ENCODE peak calls at places on chromosomes 7 and 10, in seven cellular contexts. One of them, this sample, is unnamed.

GRCh38 chr7:23105086-23105643 is 420 bp upstream of the KLHL7 start:
- DNase-seq in A549: no peak
- DNase-seq in astrocyte of the cerebellum: no peak
- DNase-seq in nephron progenitor cell: no peak
- DNase-seq in OCI-LY7: peak
- DNase-seq in fibroblast of villous mesenchyme: no peak
- DNase-seq in Peyer's patch: no peak
- DNase-seq in this sample: no peak

GRCh38 chr7:132956556-132956955 is 125.3 kb downstream of the CHCHD3 start:
- DNase-seq in A549: no peak
- DNase-seq in astrocyte of the cerebellum: no peak
- DNase-seq in nephron progenitor cell: no peak
- DNase-seq in OCI-LY7: no peak
- DNase-seq in fibroblast of villous mesenchyme: no peak
- DNase-seq in Peyer's patch: no peak
- DNase-seq in this sample: no peak

GRCh38 chr10:78336402-78336791 is 302.7 kb downstream of the RPS24 start:
- DNase-seq in A549: no peak
- DNase-seq in astrocyte of the cerebellum: peak
- DNase-seq in nephron progenitor cell: no peak
- DNase-seq in OCI-LY7: no peak
- DNase-seq in fibroblast of villous mesenchyme: peak
- DNase-seq in Peyer's patch: peak
- DNase-seq in this sample: no peak

GRCh38 chr7:151244156-151244870 is 4.2 kb downstream of the SMARCD3 start:
- DNase-seq in A549: peak
- DNase-seq in astrocyte of the cerebellum: peak
- DNase-seq in nephron progenitor cell: peak
- DNase-seq in OCI-LY7: peak
- DNase-seq in fibroblast of villous mesenchyme: peak
- DNase-seq in Peyer's patch: peak
- DNase-seq in this sample: peak

GRCh38 chr10:29535012-29535777 is 99.6 kb downstream of the SVIL start:
- DNase-seq in A549: peak
- DNase-seq in astrocyte of the cerebellum: peak
- DNase-seq in nephron progenitor cell: peak
- DNase-seq in OCI-LY7: no peak
- DNase-seq in fibroblast of villous mesenchyme: peak
- DNase-seq in Peyer's patch: peak
- DNase-seq in this sample: peak

GRCh38 chr10:7287377-7287776 is 123.5 kb downstream of the SFMBT2 start:
- DNase-seq in A549: no peak
- DNase-seq in astrocyte of the cerebellum: no peak
- DNase-seq in nephron progenitor cell: no peak
- DNase-seq in OCI-LY7: no peak
- DNase-seq in fibroblast of villous mesenchyme: no peak
- DNase-seq in Peyer's patch: no peak
- DNase-seq in this sample: no peak

GRCh38 chr7:40700653-40701475 is 566.1 kb downstream of the SUGCT start:
- DNase-seq in A549: no peak
- DNase-seq in astrocyte of the cerebellum: no peak
- DNase-seq in nephron progenitor cell: no peak
- DNase-seq in OCI-LY7: peak
- DNase-seq in fibroblast of villous mesenchyme: peak
- DNase-seq in Peyer's patch: no peak
- DNase-seq in this sample: no peak

GRCh38 chr10:64537931-64538330 is 1016.7 kb downstream of the REEP3 start:
- DNase-seq in A549: no peak
- DNase-seq in astrocyte of the cerebellum: no peak
- DNase-seq in nephron progenitor cell: no peak
- DNase-seq in OCI-LY7: no peak
- DNase-seq in fibroblast of villous mesenchyme: no peak
- DNase-seq in Peyer's patch: no peak
- DNase-seq in this sample: no peak

GRCh38 chr7:157952050-157952667 is 615.4 kb downstream of the DNAJB6 start:
- DNase-seq in A549: no peak
- DNase-seq in astrocyte of the cerebellum: no peak
- DNase-seq in nephron progenitor cell: no peak
- DNase-seq in OCI-LY7: no peak
- DNase-seq in fibroblast of villous mesenchyme: no peak
- DNase-seq in Peyer's patch: no peak
- DNase-seq in this sample: no peak

GRCh38 chr7:30915751-30916150 is 4.1 kb downstream of the AQP1 start:
- DNase-seq in A549: no peak
- DNase-seq in astrocyte of the cerebellum: no peak
- DNase-seq in nephron progenitor cell: no peak
- DNase-seq in OCI-LY7: no peak
- DNase-seq in fibroblast of villous mesenchyme: no peak
- DNase-seq in Peyer's patch: no peak
- DNase-seq in this sample: no peak

GRCh38 chr10:91493313-91493712 is 83.2 kb downstream of the HECTD2 start:
- DNase-seq in A549: peak
- DNase-seq in astrocyte of the cerebellum: peak
- DNase-seq in nephron progenitor cell: no peak
- DNase-seq in OCI-LY7: peak
- DNase-seq in fibroblast of villous mesenchyme: peak
- DNase-seq in Peyer's patch: no peak
- DNase-seq in this sample: no peak

GRCh38 chr7:127710635-127711034 is 58.6 kb downstream of the SND1 start:
- DNase-seq in A549: no peak
- DNase-seq in astrocyte of the cerebellum: no peak
- DNase-seq in nephron progenitor cell: no peak
- DNase-seq in OCI-LY7: no peak
- DNase-seq in fibroblast of villous mesenchyme: no peak
- DNase-seq in Peyer's patch: no peak
- DNase-seq in this sample: no peak

GRCh38 chr7:27199820-27200760 is at the start of gene HOXA13:
- DNase-seq in A549: peak
- DNase-seq in astrocyte of the cerebellum: no peak
- DNase-seq in nephron progenitor cell: peak
- DNase-seq in OCI-LY7: peak
- DNase-seq in fibroblast of villous mesenchyme: peak
- DNase-seq in Peyer's patch: no peak
- DNase-seq in this sample: no peak

GRCh38 chr10:63554666-63555065 is 33.5 kb downstream of the REEP3 start:
- DNase-seq in A549: no peak
- DNase-seq in astrocyte of the cerebellum: peak
- DNase-seq in nephron progenitor cell: no peak
- DNase-seq in OCI-LY7: peak
- DNase-seq in fibroblast of villous mesenchyme: peak
- DNase-seq in Peyer's patch: peak
- DNase-seq in this sample: no peak

GRCh38 chr10:23157691-23158369 is 34.3 kb upstream of the PTF1A start:
- DNase-seq in A549: peak
- DNase-seq in astrocyte of the cerebellum: peak
- DNase-seq in nephron progenitor cell: peak
- DNase-seq in OCI-LY7: peak
- DNase-seq in fibroblast of villous mesenchyme: peak
- DNase-seq in Peyer's patch: no peak
- DNase-seq in this sample: no peak

GRCh38 chr7:8254215-8254614 is 7.8 kb downstream of the ICA1 start:
- DNase-seq in A549: no peak
- DNase-seq in astrocyte of the cerebellum: no peak
- DNase-seq in nephron progenitor cell: no peak
- DNase-seq in OCI-LY7: no peak
- DNase-seq in fibroblast of villous mesenchyme: no peak
- DNase-seq in Peyer's patch: no peak
- DNase-seq in this sample: no peak

GRCh38 chr7:122949186-122949585 is 46.3 kb downstream of the TAS2R16 start:
- DNase-seq in A549: no peak
- DNase-seq in astrocyte of the cerebellum: no peak
- DNase-seq in nephron progenitor cell: no peak
- DNase-seq in OCI-LY7: no peak
- DNase-seq in fibroblast of villous mesenchyme: no peak
- DNase-seq in Peyer's patch: no peak
- DNase-seq in this sample: no peak

GRCh38 chr7:129778770-129779601 is 167.5 kb downstream of the NRF1 start:
- DNase-seq in A549: no peak
- DNase-seq in astrocyte of the cerebellum: no peak
- DNase-seq in nephron progenitor cell: peak
- DNase-seq in OCI-LY7: no peak
- DNase-seq in fibroblast of villous mesenchyme: no peak
- DNase-seq in Peyer's patch: no peak
- DNase-seq in this sample: no peak

GRCh38 chr10:4775808-4776207 is 50.2 kb upstream of the AKR1E2 start:
- DNase-seq in A549: peak
- DNase-seq in astrocyte of the cerebellum: no peak
- DNase-seq in nephron progenitor cell: no peak
- DNase-seq in OCI-LY7: no peak
- DNase-seq in fibroblast of villous mesenchyme: peak
- DNase-seq in Peyer's patch: no peak
- DNase-seq in this sample: no peak

GRCh38 chr10:112802411-112803060 is 147.5 kb upstream of the TCF7L2 start:
- DNase-seq in A549: no peak
- DNase-seq in astrocyte of the cerebellum: no peak
- DNase-seq in nephron progenitor cell: no peak
- DNase-seq in OCI-LY7: no peak
- DNase-seq in fibroblast of villous mesenchyme: no peak
- DNase-seq in Peyer's patch: no peak
- DNase-seq in this sample: no peak

GRCh38 chr10:91803386-91804125 is 5.3 kb downstream of the TNKS2 start:
- DNase-seq in A549: no peak
- DNase-seq in astrocyte of the cerebellum: no peak
- DNase-seq in nephron progenitor cell: no peak
- DNase-seq in OCI-LY7: no peak
- DNase-seq in fibroblast of villous mesenchyme: no peak
- DNase-seq in Peyer's patch: no peak
- DNase-seq in this sample: no peak

GRCh38 chr7:41869596-41869995 is 166.7 kb upstream of the INHBA start:
- DNase-seq in A549: no peak
- DNase-seq in astrocyte of the cerebellum: no peak
- DNase-seq in nephron progenitor cell: no peak
- DNase-seq in OCI-LY7: no peak
- DNase-seq in fibroblast of villous mesenchyme: peak
- DNase-seq in Peyer's patch: no peak
- DNase-seq in this sample: no peak

GRCh38 chr10:35578608-35578956 is 26.6 kb upstream of the GJD4 start:
- DNase-seq in A549: no peak
- DNase-seq in astrocyte of the cerebellum: no peak
- DNase-seq in nephron progenitor cell: no peak
- DNase-seq in OCI-LY7: no peak
- DNase-seq in fibroblast of villous mesenchyme: no peak
- DNase-seq in Peyer's patch: no peak
- DNase-seq in this sample: no peak

GRCh38 chr7:40527723-40528122 is 392.9 kb downstream of the SUGCT start:
- DNase-seq in A549: no peak
- DNase-seq in astrocyte of the cerebellum: no peak
- DNase-seq in nephron progenitor cell: no peak
- DNase-seq in OCI-LY7: no peak
- DNase-seq in fibroblast of villous mesenchyme: no peak
- DNase-seq in Peyer's patch: no peak
- DNase-seq in this sample: no peak

GRCh38 chr7:16905300-16906044 is 23.7 kb upstream of the AGR3 start:
- DNase-seq in A549: peak
- DNase-seq in astrocyte of the cerebellum: peak
- DNase-seq in nephron progenitor cell: no peak
- DNase-seq in OCI-LY7: no peak
- DNase-seq in fibroblast of villous mesenchyme: peak
- DNase-seq in Peyer's patch: no peak
- DNase-seq in this sample: no peak

GRCh38 chr10:42990016-42990720 is 86.7 kb upstream of the RET start:
- DNase-seq in A549: no peak
- DNase-seq in astrocyte of the cerebellum: no peak
- DNase-seq in nephron progenitor cell: peak
- DNase-seq in OCI-LY7: no peak
- DNase-seq in fibroblast of villous mesenchyme: no peak
- DNase-seq in Peyer's patch: no peak
- DNase-seq in this sample: no peak

GRCh38 chr10:35331894-35332640 is 4.2 kb upstream of the CCNY start:
- DNase-seq in A549: peak
- DNase-seq in astrocyte of the cerebellum: peak
- DNase-seq in nephron progenitor cell: no peak
- DNase-seq in OCI-LY7: no peak
- DNase-seq in fibroblast of villous mesenchyme: peak
- DNase-seq in Peyer's patch: peak
- DNase-seq in this sample: no peak

GRCh38 chr10:127815147-127815546 is 77.6 kb downstream of the CLRN3 start:
- DNase-seq in A549: no peak
- DNase-seq in astrocyte of the cerebellum: no peak
- DNase-seq in nephron progenitor cell: no peak
- DNase-seq in OCI-LY7: no peak
- DNase-seq in fibroblast of villous mesenchyme: no peak
- DNase-seq in Peyer's patch: no peak
- DNase-seq in this sample: no peak
- TF ChIP-seq CTCF in A549: no peak
- TF ChIP-seq CTCF in astrocyte of the cerebellum: no peak
- TF ChIP-seq CTCF in nephron progenitor cell: peak
- TF ChIP-seq CTCF in OCI-LY7: peak
- TF ChIP-seq CTCF in fibroblast of villous mesenchyme: peak
- TF ChIP-seq CTCF in Peyer's patch: no peak
- TF ChIP-seq CTCF in this sample: peak

DNA sequence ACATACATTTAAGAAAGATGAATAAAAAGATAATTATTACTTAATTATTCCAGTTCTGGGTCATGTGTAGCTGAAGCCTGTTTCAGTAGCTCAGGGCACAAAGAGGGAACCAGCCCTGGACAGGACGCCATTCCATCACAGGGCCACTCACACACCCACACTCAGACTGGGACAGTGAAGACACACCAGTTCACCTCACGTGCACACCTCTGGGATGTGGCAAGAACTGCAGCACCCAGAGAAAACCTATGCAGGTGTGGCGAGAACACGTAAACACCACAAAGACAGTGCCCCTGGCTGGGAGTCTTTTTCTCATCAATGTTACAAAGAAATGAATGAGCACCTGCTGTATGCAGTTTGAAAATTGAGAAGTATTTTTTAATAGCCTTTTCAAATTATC is 1.6 kb upstream of the IDI1 start:
- DNase-seq in A549: peak
- DNase-seq in astrocyte of the cerebellum: no peak
- DNase-seq in nephron progenitor cell: no peak
- DNase-seq in OCI-LY7: peak
- DNase-seq in fibroblast of villous mesenchyme: no peak
- DNase-seq in Peyer's patch: peak
- DNase-seq in this sample: no peak
- TF ChIP-seq CTCF in A549: no peak
- TF ChIP-seq CTCF in astrocyte of the cerebellum: no peak
- TF ChIP-seq CTCF in nephron progenitor cell: no peak
- TF ChIP-seq CTCF in OCI-LY7: peak
- TF ChIP-seq CTCF in fibroblast of villous mesenchyme: no peak
- TF ChIP-seq CTCF in Peyer's patch: no peak
- TF ChIP-seq CTCF in this sample: peak

GRCh38 chr10:12129222-12130111 is at the start of gene SEC61A2:
- DNase-seq in A549: peak
- DNase-seq in astrocyte of the cerebellum: peak
- DNase-seq in nephron progenitor cell: peak
- DNase-seq in OCI-LY7: peak
- DNase-seq in fibroblast of villous mesenchyme: peak
- DNase-seq in Peyer's patch: peak
- DNase-seq in this sample: peak

GRCh38 chr10:12135631-12136030 is 6.2 kb downstream of the SEC61A2 start:
- DNase-seq in A549: no peak
- DNase-seq in astrocyte of the cerebellum: no peak
- DNase-seq in nephron progenitor cell: no peak
- DNase-seq in OCI-LY7: no peak
- DNase-seq in fibroblast of villous mesenchyme: no peak
- DNase-seq in Peyer's patch: no peak
- DNase-seq in this sample: no peak

GRCh38 chr10:12130237-12130872 is 878 bp downstream of the SEC61A2 start:
- DNase-seq in A549: peak
- DNase-seq in astrocyte of the cerebellum: peak
- DNase-seq in nephron progenitor cell: peak
- DNase-seq in OCI-LY7: peak
- DNase-seq in fibroblast of villous mesenchyme: peak
- DNase-seq in Peyer's patch: peak
- DNase-seq in this sample: peak
- TF ChIP-seq CTCF in A549: peak
- TF ChIP-seq CTCF in astrocyte of the cerebellum: peak
- TF ChIP-seq CTCF in nephron progenitor cell: peak
- TF ChIP-seq CTCF in OCI-LY7: peak
- TF ChIP-seq CTCF in fibroblast of villous mesenchyme: peak
- TF ChIP-seq CTCF in Peyer's patch: no peak
- TF ChIP-seq CTCF in this sample: peak

GRCh38 chr7:57425969-57426628 is 23.9 kb upstream of the ZNF716 start:
- DNase-seq in A549: no peak
- DNase-seq in astrocyte of the cerebellum: no peak
- DNase-seq in nephron progenitor cell: no peak
- DNase-seq in OCI-LY7: no peak
- DNase-seq in fibroblast of villous mesenchyme: no peak
- DNase-seq in Peyer's patch: no peak
- DNase-seq in this sample: no peak
- TF ChIP-seq CTCF in A549: no peak
- TF ChIP-seq CTCF in astrocyte of the cerebellum: no peak
- TF ChIP-seq CTCF in nephron progenitor cell: no peak
- TF ChIP-seq CTCF in OCI-LY7: peak
- TF ChIP-seq CTCF in fibroblast of villous mesenchyme: no peak
- TF ChIP-seq CTCF in Peyer's patch: no peak
- TF ChIP-seq CTCF in this sample: no peak

This sample was measured in neural crest cell.